ENCODE peak calls at places on chromosomes 4 and X, in seven cellular contexts. J is cardiac muscle cell, Q is thoracic aorta, E is IMR-90, C is endodermal cell, X is spleen, S is uterus. O is an unnamed sample.
A peak's percentile ranks its signal among the peaks of the same experiment; 100 is the strongest.

GRCh38 chr4:57548856-57549255 is 438.7 kb upstream of the IGFBP7 start:
- DNase-seq in S (no peak), Q (no peak), J (no peak), E (no peak), C (no peak), X (no peak), O (no peak)

GRCh38 chr4:102430511-102430910 is 70.6 kb upstream of the NFKB1 start:
- DNase-seq in X (no peak), S (no peak), E (peak; percentile 16), J (peak; percentile 39), Q (no peak), C (no peak), O (no peak)

GRCh38 chr4:120733968-120734367 is 188.6 kb downstream of the PRDM5 start:
- DNase-seq in J (no peak), E (no peak), X (no peak), Q (no peak), S (no peak), C (no peak), O (no peak)

GRCh38 chr4:10226756-10227155 is 110.2 kb upstream of the WDR1 start:
- DNase-seq in Q (no peak), X (no peak), E (no peak), S (no peak), J (peak; percentile 43), C (no peak), O (no peak)

GRCh38 chr4:84151574-84151973 is 347.5 kb downstream of the NKX6-1 start:
- DNase-seq in Q (no peak), E (no peak), C (no peak), X (no peak), J (no peak), S (no peak), O (no peak)

GRCh38 chr4:63049726-63050125 is 1359.5 kb downstream of the TECRL start:
- DNase-seq in C (no peak), S (no peak), J (no peak), E (no peak), X (no peak), Q (no peak), O (no peak)

GRCh38 chrX:123222920-123223319 is 38.8 kb downstream of the GRIA3 start:
- DNase-seq in J (no peak), C (no peak), X (no peak), E (no peak), S (no peak), Q (no peak), O (no peak)

GRCh38 chrX:86023806-86024205 is 23.6 kb downstream of the CHM start:
- DNase-seq in J (no peak), C (no peak), S (no peak), E (no peak), Q (no peak), X (no peak), O (no peak)

GRCh38 chrX:16718824-16719333 is 533 bp upstream of the SYAP1 start:
- DNase-seq in J (no peak), S (no peak), E (no peak), C (no peak), X (no peak), Q (no peak), O (no peak)
- H3K4me1 ChIP-seq in J (peaks cover 13% of the 10 kb centered on the region), S (no peaks in the 10 kb centered on the region), E (peaks cover 4% of the 10 kb centered on the region), C (no peaks in the 10 kb centered on the region), X (peaks cover 24% of the 10 kb centered on the region), Q (peaks cover 13% of the 10 kb centered on the region), O (no peaks in the 10 kb centered on the region)

DNA sequence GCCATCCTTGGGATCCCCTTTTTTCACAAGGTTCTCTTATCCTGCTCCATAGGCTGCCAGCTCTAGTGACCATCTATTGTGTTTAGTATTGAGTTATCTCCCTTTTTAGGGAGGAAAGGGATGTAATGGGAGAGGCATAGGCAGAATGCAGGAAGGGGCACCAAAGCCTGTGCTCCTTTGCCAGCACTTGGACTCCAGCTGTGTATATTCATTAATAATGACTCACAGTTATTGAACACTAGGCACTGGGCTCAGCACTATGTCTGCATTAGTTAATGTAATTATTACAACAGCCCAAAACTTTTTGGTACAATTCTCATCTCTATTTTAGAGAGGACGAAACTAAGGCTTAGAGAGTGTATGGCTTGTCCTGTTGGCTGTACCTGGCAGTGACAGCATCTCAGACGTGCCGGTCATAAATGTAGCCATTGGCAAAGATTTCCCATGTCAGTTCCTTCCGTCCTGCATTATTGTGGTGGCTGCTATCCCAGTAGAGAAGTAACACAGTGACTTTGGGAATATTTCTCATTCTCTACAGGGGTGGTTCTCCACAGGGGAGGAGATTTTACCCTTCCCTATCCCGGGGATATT is 90.3 kb downstream of the AFF1 start:
- DNase-seq in J (no peak), C (no peak), E (no peak), S (no peak), X (no peak), Q (no peak), O (no peak)
- H3K4me1 ChIP-seq in J (peaks cover 25% of the 10 kb centered on the region), C (peaks cover 48% of the 10 kb centered on the region), E (peaks cover 7% of the 10 kb centered on the region), S (peaks cover 49% of the 10 kb centered on the region), X (peaks cover 97% of the 10 kb centered on the region), Q (peaks cover 52% of the 10 kb centered on the region), O (no peaks in the 10 kb centered on the region)

GRCh38 chrX:34559325-34559724 is 97.8 kb downstream of the TMEM47 start:
- DNase-seq in S (no peak), Q (no peak), X (no peak), J (peak; percentile 4), E (peak; percentile 17), C (peak; percentile 84), O (no peak)

GRCh38 chrX:34563809-34564208 is 93.3 kb downstream of the TMEM47 start:
- DNase-seq in E (no peak), S (no peak), X (no peak), Q (no peak), C (no peak), J (no peak), O (no peak)

GRCh38 chrX:34563061-34563460 is 94.0 kb downstream of the TMEM47 start:
- DNase-seq in S (no peak), E (no peak), J (no peak), C (peak; percentile 53), Q (no peak), X (no peak), O (no peak)

GRCh38 chrX:34560180-34560579 is 96.9 kb downstream of the TMEM47 start:
- DNase-seq in Q (no peak), E (no peak), J (no peak), X (no peak), S (no peak), C (peak; percentile 79), O (no peak)

DNA sequence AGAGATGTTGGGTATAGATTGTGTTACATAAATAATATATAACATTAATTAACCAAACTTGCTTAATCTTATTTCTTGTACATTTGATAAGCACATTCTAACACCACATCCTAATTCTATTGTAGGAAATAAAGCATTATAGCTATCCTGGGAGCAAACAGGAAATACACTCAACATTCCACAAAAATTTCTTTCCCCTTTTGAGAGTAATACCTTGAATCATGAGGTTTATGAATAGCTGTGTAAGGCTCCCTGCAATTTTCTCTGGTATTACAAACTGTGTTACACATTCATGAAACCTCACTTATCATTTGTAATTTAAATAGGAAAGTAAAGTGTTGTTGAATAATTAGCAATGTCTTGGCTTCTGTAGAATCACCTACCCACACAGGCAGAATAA is 95.1 kb downstream of the TMEM47 start:
- DNase-seq in J (no peak), C (no peak), E (no peak), S (no peak), X (no peak), Q (no peak), O (no peak)
- H3K4me1 ChIP-seq in J (no peaks in the 10 kb centered on the region), C (no peaks in the 10 kb centered on the region), E (peaks cover 3% of the 10 kb centered on the region), S (no peaks in the 10 kb centered on the region), X (no peaks in the 10 kb centered on the region), Q (no peaks in the 10 kb centered on the region), O (no peaks in the 10 kb centered on the region)

DNA sequence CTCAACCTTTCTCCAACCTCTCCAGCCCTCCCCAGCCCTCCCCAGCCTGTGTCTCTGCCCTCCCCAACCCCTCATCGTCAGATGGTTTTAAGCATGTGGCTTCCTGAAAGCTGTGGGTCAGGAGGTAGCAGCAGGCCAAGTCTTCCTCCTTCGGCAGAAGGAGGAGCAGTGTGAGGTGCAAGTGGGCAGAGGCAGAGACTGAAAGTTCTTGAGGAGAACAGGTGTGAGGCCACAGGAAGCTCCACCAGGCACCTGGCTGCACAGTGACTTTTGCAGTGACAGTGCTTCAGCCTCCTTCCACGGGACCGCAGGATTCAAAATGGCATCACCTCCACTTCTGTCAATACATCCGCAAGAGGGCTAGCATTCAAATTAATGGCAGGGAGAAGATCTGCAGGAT is 203.9 kb upstream of the LEF1 start:
- DNase-seq in Q (no peak), X (no peak), C (no peak), S (no peak), E (no peak), J (no peak), O (no peak)
- H3K4me1 ChIP-seq in Q (no peaks in the 10 kb centered on the region), X (peaks cover 6% of the 10 kb centered on the region), C (no peaks in the 10 kb centered on the region), S (no peaks in the 10 kb centered on the region), E (no peaks in the 10 kb centered on the region), J (peaks cover 6% of the 10 kb centered on the region), O (peaks cover 9% of the 10 kb centered on the region)

DNA sequence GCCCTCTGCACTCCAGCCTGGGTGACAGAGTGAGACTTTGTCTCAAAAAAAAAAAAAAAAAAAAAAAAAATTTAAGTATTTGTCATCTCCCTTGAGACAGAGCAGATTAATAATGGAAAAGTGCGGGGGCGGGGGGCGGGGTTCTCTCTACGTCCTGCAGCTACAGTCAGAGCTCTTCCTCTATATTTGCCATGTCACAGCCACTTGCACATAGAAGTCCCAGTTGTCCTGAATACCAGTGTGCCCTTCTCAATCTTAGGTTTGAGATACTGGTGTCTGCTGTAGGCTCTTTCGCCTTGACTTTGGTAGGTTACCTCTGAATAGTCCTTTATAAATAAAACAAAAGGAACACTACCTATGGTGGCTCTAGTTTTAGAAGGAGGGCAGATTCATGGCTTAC is 237.8 kb upstream of the PGRMC2 start:
- DNase-seq in J (peak; percentile 61), E (peak; percentile 49), Q (no peak), C (no peak), S (no peak), X (no peak), O (no peak)
- H3K4me1 ChIP-seq in J (peaks cover 7% of the 10 kb centered on the region), E (peaks cover 27% of the 10 kb centered on the region), Q (peaks cover 77% of the 10 kb centered on the region), C (peaks cover 10% of the 10 kb centered on the region), S (no peaks in the 10 kb centered on the region), X (no peaks in the 10 kb centered on the region), O (no peaks in the 10 kb centered on the region)

DNA sequence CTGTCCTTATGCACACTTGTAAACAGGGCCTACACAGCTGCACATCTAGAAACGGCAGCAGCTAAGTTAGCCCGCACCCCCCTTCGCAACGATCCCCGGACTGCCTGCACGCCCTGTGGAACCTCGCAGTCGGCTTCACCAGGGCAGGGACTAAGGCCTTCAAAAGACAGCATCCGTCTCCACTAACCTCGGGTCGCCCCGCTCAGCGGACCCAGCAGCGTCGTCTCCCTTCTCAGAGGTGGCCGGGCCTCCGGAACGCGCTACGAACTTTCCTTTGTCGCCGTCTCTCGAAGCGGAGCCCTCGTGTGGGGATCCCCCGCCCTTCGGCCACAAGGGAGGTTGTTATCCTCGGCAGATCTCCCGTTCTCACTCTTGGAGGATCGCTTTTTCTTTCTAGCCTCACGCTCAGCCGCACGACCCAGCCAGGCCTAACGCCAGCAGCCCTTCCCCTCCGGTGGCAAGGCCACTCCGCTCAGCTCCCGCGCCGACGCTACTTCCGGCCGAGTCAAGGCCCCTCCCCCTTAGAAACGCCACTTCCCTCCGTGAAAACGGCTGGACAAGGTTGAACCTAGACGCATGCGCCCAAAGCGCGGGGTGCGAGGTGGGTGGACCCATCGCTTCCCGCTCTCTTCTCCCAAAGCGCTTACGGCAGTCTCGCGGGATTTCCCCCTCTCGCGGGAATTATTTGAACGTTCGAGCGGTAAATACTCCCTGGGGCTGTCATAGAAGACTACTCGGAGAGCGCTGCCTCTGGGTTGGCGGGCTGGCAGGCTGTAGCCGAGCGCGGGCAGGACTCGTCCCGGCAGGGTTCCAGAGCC is at the start of the genes DCAF16 and NCAPG:
- DNase-seq in S (peak; percentile 99), J (peak; percentile 100), Q (peak; percentile 96), C (peak; percentile 99), E (peak; percentile 99), X (peak; percentile 100), O (peak; percentile 97)
- H3K4me1 ChIP-seq in S (peaks cover 9% of the 10 kb centered on the region), J (peaks cover 32% of the 10 kb centered on the region), Q (peaks cover 48% of the 10 kb centered on the region), C (peaks cover 4% of the 10 kb centered on the region), E (peaks cover 2% of the 10 kb centered on the region), X (peaks cover 73% of the 10 kb centered on the region), O (peaks cover 16% of the 10 kb centered on the region)

O was measured in naive thymus-derived CD4-positive, alpha-beta T cell.